ENCODE peak calls at places on chromosomes 12 and 14, in four cellular contexts. One of them, this sample, is unnamed.

GRCh38 chr14:71524321-71524982 is 407.8 kb upstream of the RGS6 start:
- DNase-seq in pulmonary artery endothelial cell: no peak
- DNase-seq in activated naive CD4-positive, alpha-beta T cell: no peak
- DNase-seq in upper lobe of left lung: no peak
- DNase-seq in this sample: no peak

GRCh38 chr14:68143341-68143807 is 323.8 kb downstream of the RAD51B start:
- DNase-seq in pulmonary artery endothelial cell: no peak
- DNase-seq in upper lobe of left lung: no peak
- DNase-seq in activated naive CD4-positive, alpha-beta T cell: no peak
- DNase-seq in this sample: no peak

GRCh38 chr14:74904623-74905503 is 18.2 kb downstream of the RPS6KL1 start:
- DNase-seq in upper lobe of left lung: no peak
- DNase-seq in activated naive CD4-positive, alpha-beta T cell: no peak
- DNase-seq in pulmonary artery endothelial cell: no peak
- DNase-seq in this sample: no peak

GRCh38 chr14:90645842-90646443 is 170.3 kb downstream of the TTC7B start:
- DNase-seq in pulmonary artery endothelial cell: peak
- DNase-seq in upper lobe of left lung: no peak
- DNase-seq in activated naive CD4-positive, alpha-beta T cell: no peak
- DNase-seq in this sample: no peak

GRCh38 chr12:49624919-49625577 is 1.7 kb downstream of the PRPF40B start:
- DNase-seq in activated naive CD4-positive, alpha-beta T cell: no peak
- DNase-seq in upper lobe of left lung: no peak
- DNase-seq in pulmonary artery endothelial cell: no peak
- DNase-seq in this sample: no peak

GRCh38 chr12:65490193-65490592 is 211.7 kb downstream of the MSRB3 start:
- DNase-seq in upper lobe of left lung: no peak
- DNase-seq in activated naive CD4-positive, alpha-beta T cell: no peak
- DNase-seq in pulmonary artery endothelial cell: no peak
- DNase-seq in this sample: no peak

GRCh38 chr14:105880616-105881015 is 354.2 kb downstream of the TMEM121 start:
- DNase-seq in pulmonary artery endothelial cell: no peak
- DNase-seq in upper lobe of left lung: peak
- DNase-seq in activated naive CD4-positive, alpha-beta T cell: no peak
- DNase-seq in this sample: no peak

GRCh38 chr12:92519284-92519683 is 183.5 kb upstream of the PLEKHG7 start:
- DNase-seq in upper lobe of left lung: no peak
- DNase-seq in pulmonary artery endothelial cell: no peak
- DNase-seq in activated naive CD4-positive, alpha-beta T cell: no peak
- DNase-seq in this sample: no peak

GRCh38 chr12:11622774-11623375 is 26.6 kb upstream of the ETV6 start:
- DNase-seq in activated naive CD4-positive, alpha-beta T cell: no peak
- DNase-seq in pulmonary artery endothelial cell: no peak
- DNase-seq in upper lobe of left lung: no peak
- DNase-seq in this sample: no peak

GRCh38 chr14:35365130-35366047 is 39.2 kb downstream of the NFKBIA start:
- DNase-seq in upper lobe of left lung: peak
- DNase-seq in pulmonary artery endothelial cell: peak
- DNase-seq in activated naive CD4-positive, alpha-beta T cell: peak
- DNase-seq in this sample: peak

GRCh38 chr14:94685166-94685581 is 73.0 kb downstream of the SERPINA3 start:
- DNase-seq in upper lobe of left lung: no peak
- DNase-seq in activated naive CD4-positive, alpha-beta T cell: no peak
- DNase-seq in pulmonary artery endothelial cell: no peak
- DNase-seq in this sample: no peak

GRCh38 chr12:57523706-57524614 is 1.3 kb downstream of the MBD6 start:
- DNase-seq in upper lobe of left lung: no peak
- DNase-seq in activated naive CD4-positive, alpha-beta T cell: no peak
- DNase-seq in pulmonary artery endothelial cell: no peak
- DNase-seq in this sample: no peak

GRCh38 chr12:119417440-119417839 is 82.9 kb downstream of the CCDC60 start:
- DNase-seq in upper lobe of left lung: no peak
- DNase-seq in pulmonary artery endothelial cell: no peak
- DNase-seq in activated naive CD4-positive, alpha-beta T cell: no peak
- DNase-seq in this sample: no peak

GRCh38 chr14:72646861-72647528 is 246.9 kb downstream of the DPF3 start:
- DNase-seq in upper lobe of left lung: no peak
- DNase-seq in activated naive CD4-positive, alpha-beta T cell: no peak
- DNase-seq in pulmonary artery endothelial cell: peak
- DNase-seq in this sample: no peak

GRCh38 chr14:49677643-49678042 is 10.4 kb downstream of the POLE2 start:
- DNase-seq in upper lobe of left lung: no peak
- DNase-seq in activated naive CD4-positive, alpha-beta T cell: no peak
- DNase-seq in pulmonary artery endothelial cell: no peak
- DNase-seq in this sample: no peak

GRCh38 chr12:265096-265495 is 2.5 kb upstream of the SLC6A13 start:
- DNase-seq in upper lobe of left lung: no peak
- DNase-seq in pulmonary artery endothelial cell: no peak
- DNase-seq in activated naive CD4-positive, alpha-beta T cell: no peak
- DNase-seq in this sample: no peak

GRCh38 chr14:92956961-92957360 is 34.0 kb downstream of the CHGA start:
- DNase-seq in upper lobe of left lung: no peak
- DNase-seq in pulmonary artery endothelial cell: no peak
- DNase-seq in activated naive CD4-positive, alpha-beta T cell: no peak
- DNase-seq in this sample: no peak

GRCh38 chr12:3945671-3946070 is 72.5 kb upstream of the PARP11 start:
- DNase-seq in activated naive CD4-positive, alpha-beta T cell: no peak
- DNase-seq in pulmonary artery endothelial cell: no peak
- DNase-seq in upper lobe of left lung: no peak
- DNase-seq in this sample: no peak

GRCh38 chr14:85607571-85608219 is 77.8 kb downstream of the FLRT2 start:
- DNase-seq in activated naive CD4-positive, alpha-beta T cell: no peak
- DNase-seq in pulmonary artery endothelial cell: no peak
- DNase-seq in upper lobe of left lung: no peak
- DNase-seq in this sample: no peak

GRCh38 chr12:70583251-70583650 is 54.0 kb downstream of the PTPRB start:
- DNase-seq in activated naive CD4-positive, alpha-beta T cell: no peak
- DNase-seq in pulmonary artery endothelial cell: no peak
- DNase-seq in upper lobe of left lung: no peak
- DNase-seq in this sample: no peak

GRCh38 chr14:67622675-67623074 is 3.0 kb downstream of the ARG2 start:
- DNase-seq in activated naive CD4-positive, alpha-beta T cell: no peak
- DNase-seq in upper lobe of left lung: no peak
- DNase-seq in pulmonary artery endothelial cell: peak
- DNase-seq in this sample: peak

GRCh38 chr14:71355324-71356201 is 448.3 kb downstream of the PCNX1 start:
- DNase-seq in pulmonary artery endothelial cell: no peak
- DNase-seq in upper lobe of left lung: no peak
- DNase-seq in activated naive CD4-positive, alpha-beta T cell: no peak
- DNase-seq in this sample: no peak

GRCh38 chr12:9787340-9787737 is 26.6 kb upstream of the CD69 start:
- DNase-seq in upper lobe of left lung: no peak
- DNase-seq in pulmonary artery endothelial cell: no peak
- DNase-seq in activated naive CD4-positive, alpha-beta T cell: no peak
- DNase-seq in this sample: no peak

GRCh38 chr14:37197421-37198272 is at the start of gene MIPOL1:
- DNase-seq in pulmonary artery endothelial cell: peak
- DNase-seq in activated naive CD4-positive, alpha-beta T cell: no peak
- DNase-seq in upper lobe of left lung: peak
- DNase-seq in this sample: no peak

GRCh38 chr12:92363295-92364146 is 217.9 kb upstream of the BTG1 start:
- DNase-seq in upper lobe of left lung: peak
- DNase-seq in activated naive CD4-positive, alpha-beta T cell: no peak
- DNase-seq in pulmonary artery endothelial cell: no peak
- DNase-seq in this sample: no peak

GRCh38 chr14:91878274-91878673 is 10.9 kb upstream of the TC2N start:
- DNase-seq in activated naive CD4-positive, alpha-beta T cell: no peak
- DNase-seq in upper lobe of left lung: no peak
- DNase-seq in pulmonary artery endothelial cell: no peak
- DNase-seq in this sample: no peak

GRCh38 chr14:52060080-52060479 is 8.8 kb downstream of the NID2 start:
- DNase-seq in upper lobe of left lung: no peak
- DNase-seq in activated naive CD4-positive, alpha-beta T cell: no peak
- DNase-seq in pulmonary artery endothelial cell: no peak
- DNase-seq in this sample: no peak

GRCh38 chr12:97995085-97995484 is 520.3 kb upstream of the TMPO start:
- DNase-seq in pulmonary artery endothelial cell: no peak
- DNase-seq in activated naive CD4-positive, alpha-beta T cell: no peak
- DNase-seq in upper lobe of left lung: no peak
- DNase-seq in this sample: no peak

GRCh38 chr14:88228519-88229236 is 94.4 kb downstream of the KCNK10 start:
- DNase-seq in pulmonary artery endothelial cell: no peak
- DNase-seq in upper lobe of left lung: no peak
- DNase-seq in activated naive CD4-positive, alpha-beta T cell: no peak
- DNase-seq in this sample: no peak

GRCh38 chr12:91947459-91947858 is 198.2 kb downstream of the BTG1 start:
- DNase-seq in activated naive CD4-positive, alpha-beta T cell: no peak
- DNase-seq in pulmonary artery endothelial cell: no peak
- DNase-seq in upper lobe of left lung: no peak
- DNase-seq in this sample: no peak

GRCh38 chr14:76977793-76978730 is 50.4 kb downstream of the IRF2BPL start:
- DNase-seq in activated naive CD4-positive, alpha-beta T cell: peak
- DNase-seq in pulmonary artery endothelial cell: no peak
- DNase-seq in upper lobe of left lung: no peak
- DNase-seq in this sample: no peak